ENCODE peak calls at places on chromosomes 5 and 9, in nine cellular contexts. L, A, C, V, O, J, I, T and X are unnamed samples.

GRCh38 chr5:80083115-80083890 is 48.2 kb downstream of the THBS4 start:
- DNase-seq in J (no peak), C (peak), O (peak), L (no peak), V (peak), A (peak), T (peak), I (peak), X (no peak)

GRCh38 chr5:10775646-10776045 is 14.6 kb upstream of the DAP start:
- DNase-seq in V (no peak), L (no peak), I (no peak), A (no peak), O (no peak), C (no peak), T (no peak), J (no peak), X (no peak)

GRCh38 chr9:109781541-109782197 is 1.7 kb downstream of the PALM2AKAP2 start:
- DNase-seq in L (no peak), C (peak), J (no peak), O (no peak), I (peak), V (no peak), T (no peak), A (no peak), X (no peak)

GRCh38 chr5:38423536-38424178 is 132.8 kb downstream of the LIFR start:
- DNase-seq in T (no peak), O (no peak), V (no peak), J (no peak), A (no peak), C (no peak), L (no peak), I (no peak), X (no peak)

GRCh38 chr5:112004867-112005532 is 248.0 kb upstream of the NREP start:
- DNase-seq in L (no peak), C (peak), I (peak), V (no peak), O (no peak), T (no peak), J (no peak), A (no peak), X (no peak)

GRCh38 chr5:14574891-14575496 is 6.6 kb upstream of the OTULINL start:
- DNase-seq in I (peak), L (no peak), C (no peak), V (no peak), T (no peak), J (no peak), A (no peak), O (no peak), X (no peak)

GRCh38 chr5:127761869-127762268 is 58.7 kb downstream of the CCDC192 start:
- DNase-seq in I (no peak), J (no peak), V (no peak), O (no peak), L (no peak), C (no peak), A (no peak), T (no peak), X (no peak)

GRCh38 chr5:96683392-96683791 is 21.2 kb downstream of the CAST start:
- DNase-seq in C (peak), O (no peak), V (no peak), L (no peak), I (peak), A (no peak), T (no peak), J (no peak), X (no peak)

GRCh38 chr5:143717400-143717799 is 94.6 kb upstream of the HMHB1 start:
- DNase-seq in C (peak), O (no peak), V (no peak), T (no peak), L (no peak), J (no peak), I (peak), A (no peak), X (no peak)

GRCh38 chr5:72296251-72296650 is 23.8 kb downstream of the MRPS27 start:
- DNase-seq in I (no peak), V (no peak), J (no peak), L (no peak), T (no peak), C (no peak), A (peak), O (no peak), X (no peak)

GRCh38 chr9:118170032-118170955 is 466.1 kb downstream of the TLR4 start:
- DNase-seq in T (no peak), L (no peak), J (peak), A (peak), V (peak), I (peak), C (peak), O (no peak), X (no peak)

GRCh38 chr5:54673523-54674225 is 156.1 kb downstream of the SNX18 start:
- DNase-seq in J (no peak), I (no peak), L (no peak), A (no peak), O (peak), T (no peak), V (peak), C (peak), X (peak)

GRCh38 chr5:44089419-44090125 is 299.6 kb downstream of the FGF10 start:
- DNase-seq in L (no peak), I (no peak), T (no peak), A (no peak), O (no peak), J (no peak), V (no peak), C (no peak), X (no peak)

GRCh38 chr9:98132806-98133631 is 14.0 kb upstream of the TRIM14 start:
- DNase-seq in A (peak), T (no peak), C (no peak), J (no peak), V (peak), L (no peak), I (peak), O (no peak), X (no peak)